ENCODE peak calls at places on chromosomes 12 and 14, in six cellular contexts. A, W, V, R, E and O are unnamed samples.

GRCh38 chr12:51949342-51950030 is 2.0 kb upstream of the ACVR1B start:
- DNase-seq in A (no peak), W (no peak), V (no peak), R (no peak), E (no peak), O (no peak)

GRCh38 chr14:77965919-77966435 is 166.1 kb downstream of the ADCK1 start:
- DNase-seq in A (peak), W (no peak), V (peak), R (peak), E (no peak), O (peak)

GRCh38 chr12:79444089-79444488 is 246.7 kb downstream of the PAWR start:
- DNase-seq in A (no peak), W (no peak), V (no peak), R (no peak), E (no peak), O (no peak)

GRCh38 chr14:103543721-103544626 is 15.0 kb downstream of the TRMT61A start:
- DNase-seq in A (peak), W (no peak), V (no peak), R (no peak), E (no peak), O (no peak)

GRCh38 chr14:75234173-75234855 is 44.3 kb upstream of the FOS start:
- DNase-seq in A (no peak), W (no peak), V (peak), R (no peak), E (peak), O (no peak)

GRCh38 chr14:77923131-77923933 is 123.4 kb downstream of the ADCK1 start:
- DNase-seq in A (peak), W (no peak), V (no peak), R (no peak), E (no peak), O (no peak)

GRCh38 chr14:68546839-68547238 is 246.0 kb downstream of the ZFP36L1 start:
- DNase-seq in A (no peak), W (no peak), V (no peak), R (no peak), E (no peak), O (no peak)

GRCh38 chr14:44347316-44347715 is 159.8 kb downstream of the FSCB start:
- DNase-seq in A (no peak), W (no peak), V (no peak), R (no peak), E (no peak), O (no peak)

GRCh38 chr14:64572721-64573508 is 23.2 kb downstream of the PPP1R36 start:
- DNase-seq in A (no peak), W (no peak), V (no peak), R (no peak), E (no peak), O (no peak)

GRCh38 chr12:19419086-19419485 is 20.2 kb upstream of the AEBP2 start:
- DNase-seq in A (no peak), W (no peak), V (no peak), R (no peak), E (no peak), O (no peak)

GRCh38 chr14:50342211-50343080 is 30.3 kb downstream of the DMAC2L start:
- DNase-seq in A (peak), W (no peak), V (peak), R (peak), E (no peak), O (no peak)

GRCh38 chr12:49867580-49868341 is 24.9 kb upstream of the BCDIN3D start:
- DNase-seq in A (no peak), W (no peak), V (no peak), R (no peak), E (no peak), O (no peak)

GRCh38 chr14:50772361-50772760 is 58.6 kb downstream of the NIN start:
- DNase-seq in A (no peak), W (no peak), V (no peak), R (no peak), E (no peak), O (no peak)

GRCh38 chr14:80095623-80096022 is 115.7 kb downstream of the DIO2 start:
- DNase-seq in A (no peak), W (no peak), V (no peak), R (peak), E (no peak), O (no peak)

GRCh38 chr12:59084758-59085383 is 164.6 kb upstream of the LRIG3 start:
- DNase-seq in A (peak), W (no peak), V (no peak), R (no peak), E (no peak), O (no peak)

GRCh38 chr14:72124171-72124570 is 191.9 kb downstream of the RGS6 start:
- DNase-seq in A (no peak), W (no peak), V (no peak), R (no peak), E (no peak), O (no peak)

GRCh38 chr14:32201196-32201815 is 539 bp upstream of the RNU6-7 start:
- DNase-seq in A (peak), W (peak), V (peak), R (peak), E (no peak), O (no peak)

GRCh38 chr12:85796001-85796400 is 40.2 kb downstream of the RASSF9 start:
- DNase-seq in A (no peak), W (no peak), V (no peak), R (no peak), E (no peak), O (no peak)

GRCh38 chr14:89621009-89621421 is 204.0 kb upstream of the FOXN3 start:
- DNase-seq in A (no peak), W (no peak), V (no peak), R (no peak), E (no peak), O (no peak)

GRCh38 chr14:84961637-84962036 is 568.3 kb upstream of the FLRT2 start:
- DNase-seq in A (no peak), W (no peak), V (no peak), R (no peak), E (no peak), O (no peak)

GRCh38 chr12:46478123-46478522 is 105.5 kb upstream of the SLC38A2 start:
- DNase-seq in A (no peak), W (no peak), V (no peak), R (no peak), E (no peak), O (no peak)

GRCh38 chr12:104360157-104360556 is 56.6 kb downstream of the EID3 start:
- DNase-seq in A (no peak), W (no peak), V (no peak), R (no peak), E (no peak), O (no peak)

GRCh38 chr14:81565441-81566290 is 32.0 kb upstream of the SEL1L start:
- DNase-seq in A (no peak), W (no peak), V (peak), R (peak), E (peak), O (peak)

GRCh38 chr14:55053018-55053417 is 1.6 kb downstream of the MAPK1IP1L start:
- DNase-seq in A (no peak), W (no peak), V (no peak), R (no peak), E (no peak), O (no peak)

GRCh38 chr12:94650143-94651056 is at the start of gene TMCC3:
- DNase-seq in A (peak), W (no peak), V (no peak), R (peak), E (no peak), O (no peak)

DNA sequence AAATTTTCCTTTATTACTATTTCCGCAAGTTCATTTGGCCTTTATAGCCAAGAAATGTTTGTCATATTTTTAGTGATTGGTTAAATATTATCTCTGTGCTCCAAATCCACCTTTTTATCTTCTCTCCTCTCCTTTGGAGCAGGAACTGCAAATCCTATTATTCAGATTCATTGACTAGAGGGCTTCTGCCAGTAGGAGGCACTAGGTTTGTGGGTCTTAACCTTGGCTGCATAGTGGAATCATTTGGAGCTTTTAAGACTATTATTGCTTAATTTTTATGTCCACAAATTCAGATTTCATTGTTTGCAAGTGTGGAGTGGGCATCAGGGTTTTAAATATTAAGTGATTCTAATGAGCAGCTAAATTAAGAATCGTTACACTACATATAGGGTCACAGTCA is 75.3 kb upstream of the SYT10 start:
- DNase-seq in A (no peak), W (no peak), V (no peak), R (no peak), E (no peak), O (no peak)
- TF ChIP-seq CTCF in A (peak), W (peak), V (peak), R (no peak), E (no peak), O (no peak)

GRCh38 chr14:69980457-69981414 is 101.5 kb downstream of the SMOC1 start:
- DNase-seq in A (no peak), W (no peak), V (no peak), R (no peak), E (peak), O (no peak)
- TF ChIP-seq REST in A (no peak), W (no peak), V (no peak), R (no peak), E (no peak), O (no peak)

GRCh38 chr14:53893374-53893773 is 63.3 kb downstream of the BMP4 start:
- DNase-seq in A (no peak), W (no peak), V (no peak), R (no peak), E (no peak), O (no peak)
- H3K4me3 ChIP-seq in A (no peak), W (no peak), V (no peak), R (no peak), E (no peak), O (no peak)

GRCh38 chr14:60248697-60249314 is at the start of gene PPM1A:
- DNase-seq in A (peak), W (peak), V (peak), R (peak), E (peak), O (peak)
- TF ChIP-seq CTCF in A (no peak), W (no peak), V (no peak), R (no peak), E (no peak), O (no peak)

GRCh38 chr12:5244513-5244972 is 187.4 kb upstream of the NTF3 start:
- DNase-seq in A (no peak), W (no peak), V (no peak), R (no peak), E (no peak), O (no peak)

GRCh38 chr12:5242440-5242839 is 189.5 kb upstream of the NTF3 start:
- DNase-seq in A (no peak), W (no peak), V (no peak), R (no peak), E (no peak), O (no peak)

GRCh38 chr12:5247144-5247543 is 184.8 kb upstream of the NTF3 start:
- DNase-seq in A (no peak), W (no peak), V (no peak), R (no peak), E (no peak), O (no peak)

GRCh38 chr12:5246196-5246595 is 185.7 kb upstream of the NTF3 start:
- DNase-seq in A (no peak), W (no peak), V (no peak), R (no peak), E (no peak), O (no peak)

DNA sequence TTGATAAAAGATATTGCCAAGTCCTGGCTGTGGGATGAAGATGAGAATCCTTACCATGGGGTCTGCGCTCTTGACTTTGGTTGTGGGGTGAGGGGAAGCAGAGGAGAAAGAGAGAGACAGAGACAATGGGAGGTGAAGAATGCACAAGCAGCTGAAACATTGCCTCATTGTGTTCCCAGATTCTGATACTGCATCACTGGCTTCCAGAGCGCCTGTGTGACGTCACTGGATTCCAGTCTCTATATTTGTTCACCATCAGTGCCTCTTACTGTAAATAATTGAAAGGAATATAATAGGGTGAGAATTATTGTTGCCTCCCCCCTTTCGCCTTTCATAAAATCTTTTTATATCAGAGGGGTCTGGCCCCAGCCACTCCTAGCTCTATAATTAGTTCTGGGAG is 188.9 kb upstream of the NTF3 start:
- DNase-seq in A (no peak), W (no peak), V (no peak), R (no peak), E (no peak), O (no peak)
- TF ChIP-seq REST in A (no peak), W (no peak), V (no peak), R (no peak), E (no peak), O (no peak)

DNA sequence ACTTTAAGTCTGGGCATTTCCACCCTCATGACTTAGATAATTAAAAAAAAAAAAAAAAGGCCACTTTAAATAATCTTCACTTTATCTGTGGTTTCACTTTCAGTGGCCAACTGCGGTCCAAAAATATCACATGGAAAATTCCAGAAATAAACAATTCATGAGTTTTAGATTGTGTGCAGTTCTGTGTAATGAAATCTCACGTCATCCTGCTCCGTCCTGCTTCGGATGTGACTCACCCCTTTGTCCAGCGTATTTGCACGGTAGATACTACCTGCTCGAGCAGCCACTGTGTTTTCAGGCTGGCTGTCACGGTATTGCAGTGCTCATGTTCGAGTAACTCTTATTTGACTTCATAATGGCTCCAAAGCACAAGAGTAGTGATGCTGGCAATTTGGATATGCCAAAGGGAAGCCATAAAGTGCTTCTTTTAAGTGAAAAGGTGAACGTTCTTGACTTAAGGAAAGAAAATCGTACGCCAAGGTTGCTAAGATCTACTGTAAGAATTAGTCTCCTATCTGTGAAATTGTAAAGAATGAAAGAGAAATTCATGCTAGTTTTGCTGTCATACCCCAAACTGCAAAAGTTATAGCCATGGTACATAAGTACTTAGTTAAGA is 2.4 kb downstream of the E2F7 start:
- DNase-seq in A (no peak), W (peak), V (no peak), R (no peak), E (no peak), O (no peak)
- H3K4me3 ChIP-seq in A (peak), W (peak), V (no peak), R (no peak), E (no peak), O (no peak)

DNA sequence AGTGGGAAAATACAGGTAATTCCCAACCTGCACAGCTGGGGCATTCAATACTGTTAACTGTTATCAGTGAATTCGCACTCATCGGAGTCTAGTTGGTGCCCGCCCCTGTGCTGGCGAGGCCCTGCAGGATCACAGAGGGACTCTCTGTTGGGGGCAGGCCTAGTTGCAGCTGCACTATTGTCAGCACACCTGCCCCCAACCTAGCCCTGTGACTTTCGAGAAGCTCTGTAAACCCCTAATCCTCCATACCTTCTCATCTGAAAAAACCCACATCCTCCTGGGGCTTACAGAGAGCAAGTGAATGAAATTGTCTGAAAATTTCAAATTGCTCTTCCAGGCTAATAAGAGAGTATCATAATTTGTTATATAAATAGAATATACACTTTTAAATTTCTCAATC is 132.2 kb upstream of the NUDT4 start:
- DNase-seq in A (no peak), W (no peak), V (no peak), R (no peak), E (no peak), O (no peak)
- TF ChIP-seq CTCF in A (no peak), W (no peak), V (no peak), R (no peak), E (no peak), O (no peak)

GRCh38 chr12:98592825-98593322 is 612 bp upstream of the SLC25A3 start:
- DNase-seq in A (peak), W (no peak), V (no peak), R (no peak), E (no peak), O (no peak)

GRCh38 chr12:98582093-98582492 is 11.4 kb upstream of the SLC25A3 start:
- DNase-seq in A (no peak), W (no peak), V (no peak), R (no peak), E (peak), O (no peak)

GRCh38 chr12:98591209-98591608 is 2.3 kb upstream of the SLC25A3 start:
- DNase-seq in A (no peak), W (no peak), V (peak), R (no peak), E (no peak), O (no peak)

DNA sequence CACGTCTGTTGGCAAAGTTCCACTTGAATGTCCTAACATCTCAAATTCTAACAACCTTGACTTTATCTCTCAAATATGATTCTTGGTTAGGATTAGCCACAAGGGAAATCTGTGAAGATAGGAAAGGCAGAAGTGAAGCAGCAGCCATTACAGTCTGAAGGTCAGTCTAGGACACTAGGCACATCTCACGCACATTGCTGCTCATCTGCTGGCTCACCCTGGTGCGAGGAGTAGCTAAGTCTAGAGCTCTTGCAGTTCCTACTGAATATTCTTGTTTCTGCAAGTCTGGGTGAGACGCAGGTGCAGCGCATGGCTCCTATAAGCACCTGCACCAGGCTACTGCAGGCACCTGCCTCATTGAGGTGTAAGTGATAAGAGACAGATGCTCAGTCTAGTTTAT is 6.4 kb upstream of the SLC25A3 start:
- DNase-seq in A (no peak), W (no peak), V (no peak), R (no peak), E (no peak), O (no peak)
- TF ChIP-seq REST in A (no peak), W (no peak), V (no peak), R (no peak), E (no peak), O (no peak)